ENCODE peak calls at places on chromosomes 4 and X, in five cellular contexts. One of them, this sample, is unnamed.

GRCh38 chr4:177583000-177583399 is 140.8 kb upstream of the AGA start:
- DNase-seq in sciatic nerve: no peak
- DNase-seq in activated T-cell treated with anti-CD3 and anti-CD28 coated beads for 24 hours: no peak
- DNase-seq in nephron progenitor cell: no peak
- DNase-seq in activated CD4-positive, alpha-beta T cell treated with anti-CD3 and anti-CD28 coated beads, Interleukin-2, amount 50 U/mL, for 1 hour: no peak
- DNase-seq in this sample: no peak

GRCh38 chrX:7068939-7069367 is 78.6 kb upstream of the STS start:
- DNase-seq in sciatic nerve: no peak
- DNase-seq in activated T-cell treated with anti-CD3 and anti-CD28 coated beads for 24 hours: no peak
- DNase-seq in nephron progenitor cell: no peak
- DNase-seq in activated CD4-positive, alpha-beta T cell treated with anti-CD3 and anti-CD28 coated beads, Interleukin-2, amount 50 U/mL, for 1 hour: peak
- DNase-seq in this sample: peak

GRCh38 chrX:122625821-122626220 is 558.3 kb upstream of the GRIA3 start:
- DNase-seq in sciatic nerve: no peak
- DNase-seq in activated T-cell treated with anti-CD3 and anti-CD28 coated beads for 24 hours: no peak
- DNase-seq in nephron progenitor cell: no peak
- DNase-seq in activated CD4-positive, alpha-beta T cell treated with anti-CD3 and anti-CD28 coated beads, Interleukin-2, amount 50 U/mL, for 1 hour: no peak
- DNase-seq in this sample: no peak

GRCh38 chr4:54527532-54527931 is 130.2 kb upstream of the KIT start:
- DNase-seq in sciatic nerve: no peak
- DNase-seq in activated T-cell treated with anti-CD3 and anti-CD28 coated beads for 24 hours: no peak
- DNase-seq in nephron progenitor cell: no peak
- DNase-seq in activated CD4-positive, alpha-beta T cell treated with anti-CD3 and anti-CD28 coated beads, Interleukin-2, amount 50 U/mL, for 1 hour: no peak
- DNase-seq in this sample: no peak

GRCh38 chr4:10582059-10582686 is 102.4 kb downstream of the CLNK start:
- DNase-seq in sciatic nerve: peak
- DNase-seq in activated T-cell treated with anti-CD3 and anti-CD28 coated beads for 24 hours: no peak
- DNase-seq in nephron progenitor cell: peak
- DNase-seq in activated CD4-positive, alpha-beta T cell treated with anti-CD3 and anti-CD28 coated beads, Interleukin-2, amount 50 U/mL, for 1 hour: no peak
- DNase-seq in this sample: peak

GRCh38 chrX:16869393-16870094 is 618 bp downstream of the RBBP7 start:
- DNase-seq in sciatic nerve: peak
- DNase-seq in activated T-cell treated with anti-CD3 and anti-CD28 coated beads for 24 hours: no peak
- DNase-seq in nephron progenitor cell: peak
- DNase-seq in activated CD4-positive, alpha-beta T cell treated with anti-CD3 and anti-CD28 coated beads, Interleukin-2, amount 50 U/mL, for 1 hour: peak
- DNase-seq in this sample: peak

GRCh38 chr4:14934704-14935390 is 67.4 kb upstream of the CPEB2 start:
- DNase-seq in sciatic nerve: no peak
- DNase-seq in activated T-cell treated with anti-CD3 and anti-CD28 coated beads for 24 hours: no peak
- DNase-seq in nephron progenitor cell: no peak
- DNase-seq in activated CD4-positive, alpha-beta T cell treated with anti-CD3 and anti-CD28 coated beads, Interleukin-2, amount 50 U/mL, for 1 hour: no peak
- DNase-seq in this sample: no peak

GRCh38 chr4:181909368-181909767 is 333.8 kb upstream of the TENM3 start:
- DNase-seq in sciatic nerve: no peak
- DNase-seq in activated T-cell treated with anti-CD3 and anti-CD28 coated beads for 24 hours: no peak
- DNase-seq in nephron progenitor cell: no peak
- DNase-seq in activated CD4-positive, alpha-beta T cell treated with anti-CD3 and anti-CD28 coated beads, Interleukin-2, amount 50 U/mL, for 1 hour: no peak
- DNase-seq in this sample: no peak

GRCh38 chrX:47854474-47854873 is 17.8 kb downstream of the ZNF81 start:
- DNase-seq in sciatic nerve: peak
- DNase-seq in activated T-cell treated with anti-CD3 and anti-CD28 coated beads for 24 hours: no peak
- DNase-seq in nephron progenitor cell: peak
- DNase-seq in activated CD4-positive, alpha-beta T cell treated with anti-CD3 and anti-CD28 coated beads, Interleukin-2, amount 50 U/mL, for 1 hour: peak
- DNase-seq in this sample: peak

GRCh38 chr4:6035786-6036185 is 17.6 kb upstream of the C4orf50 start:
- DNase-seq in sciatic nerve: no peak
- DNase-seq in activated T-cell treated with anti-CD3 and anti-CD28 coated beads for 24 hours: no peak
- DNase-seq in nephron progenitor cell: no peak
- DNase-seq in activated CD4-positive, alpha-beta T cell treated with anti-CD3 and anti-CD28 coated beads, Interleukin-2, amount 50 U/mL, for 1 hour: no peak
- DNase-seq in this sample: no peak

GRCh38 chr4:40848981-40849380 is 99.2 kb downstream of the NSUN7 start:
- DNase-seq in sciatic nerve: no peak
- DNase-seq in activated T-cell treated with anti-CD3 and anti-CD28 coated beads for 24 hours: no peak
- DNase-seq in nephron progenitor cell: no peak
- DNase-seq in activated CD4-positive, alpha-beta T cell treated with anti-CD3 and anti-CD28 coated beads, Interleukin-2, amount 50 U/mL, for 1 hour: no peak
- DNase-seq in this sample: no peak

GRCh38 chr4:41178372-41179085 is 35.8 kb downstream of the APBB2 start:
- DNase-seq in sciatic nerve: no peak
- DNase-seq in activated T-cell treated with anti-CD3 and anti-CD28 coated beads for 24 hours: no peak
- DNase-seq in nephron progenitor cell: no peak
- DNase-seq in activated CD4-positive, alpha-beta T cell treated with anti-CD3 and anti-CD28 coated beads, Interleukin-2, amount 50 U/mL, for 1 hour: no peak
- DNase-seq in this sample: no peak

GRCh38 chr4:41212221-41213203 is 1.8 kb downstream of the APBB2 start:
- DNase-seq in sciatic nerve: peak
- DNase-seq in activated T-cell treated with anti-CD3 and anti-CD28 coated beads for 24 hours: no peak
- DNase-seq in nephron progenitor cell: no peak
- DNase-seq in activated CD4-positive, alpha-beta T cell treated with anti-CD3 and anti-CD28 coated beads, Interleukin-2, amount 50 U/mL, for 1 hour: no peak
- DNase-seq in this sample: peak

GRCh38 chr4:143241892-143242291 is 57.2 kb downstream of the USP38 start:
- DNase-seq in sciatic nerve: no peak
- DNase-seq in activated T-cell treated with anti-CD3 and anti-CD28 coated beads for 24 hours: no peak
- DNase-seq in nephron progenitor cell: no peak
- DNase-seq in activated CD4-positive, alpha-beta T cell treated with anti-CD3 and anti-CD28 coated beads, Interleukin-2, amount 50 U/mL, for 1 hour: no peak
- DNase-seq in this sample: peak

GRCh38 chr4:72568959-72569718 is at the start of gene ADAMTS3:
- DNase-seq in sciatic nerve: peak
- DNase-seq in activated T-cell treated with anti-CD3 and anti-CD28 coated beads for 24 hours: no peak
- DNase-seq in nephron progenitor cell: peak
- DNase-seq in activated CD4-positive, alpha-beta T cell treated with anti-CD3 and anti-CD28 coated beads, Interleukin-2, amount 50 U/mL, for 1 hour: no peak
- DNase-seq in this sample: no peak

GRCh38 chr4:86132459-86132858 is 227.4 kb downstream of the MAPK10 start:
- DNase-seq in sciatic nerve: no peak
- DNase-seq in activated T-cell treated with anti-CD3 and anti-CD28 coated beads for 24 hours: no peak
- DNase-seq in nephron progenitor cell: no peak
- DNase-seq in activated CD4-positive, alpha-beta T cell treated with anti-CD3 and anti-CD28 coated beads, Interleukin-2, amount 50 U/mL, for 1 hour: no peak
- DNase-seq in this sample: no peak

GRCh38 chrX:96407501-96407900 is 277.1 kb upstream of the DIAPH2 start:
- DNase-seq in sciatic nerve: no peak
- DNase-seq in activated T-cell treated with anti-CD3 and anti-CD28 coated beads for 24 hours: no peak
- DNase-seq in nephron progenitor cell: no peak
- DNase-seq in activated CD4-positive, alpha-beta T cell treated with anti-CD3 and anti-CD28 coated beads, Interleukin-2, amount 50 U/mL, for 1 hour: no peak
- DNase-seq in this sample: no peak

GRCh38 chr4:81031389-81032173 is 1.1 kb downstream of the BMP3 start:
- DNase-seq in sciatic nerve: no peak
- DNase-seq in activated T-cell treated with anti-CD3 and anti-CD28 coated beads for 24 hours: no peak
- DNase-seq in nephron progenitor cell: peak
- DNase-seq in activated CD4-positive, alpha-beta T cell treated with anti-CD3 and anti-CD28 coated beads, Interleukin-2, amount 50 U/mL, for 1 hour: no peak
- DNase-seq in this sample: peak

GRCh38 chr4:29970626-29971025 is 749.5 kb upstream of the PCDH7 start:
- DNase-seq in sciatic nerve: no peak
- DNase-seq in activated T-cell treated with anti-CD3 and anti-CD28 coated beads for 24 hours: no peak
- DNase-seq in nephron progenitor cell: no peak
- DNase-seq in activated CD4-positive, alpha-beta T cell treated with anti-CD3 and anti-CD28 coated beads, Interleukin-2, amount 50 U/mL, for 1 hour: no peak
- DNase-seq in this sample: peak

GRCh38 chrX:138745215-138745614 is 33.7 kb upstream of the FGF13 start:
- DNase-seq in sciatic nerve: no peak
- DNase-seq in activated T-cell treated with anti-CD3 and anti-CD28 coated beads for 24 hours: no peak
- DNase-seq in nephron progenitor cell: peak
- DNase-seq in activated CD4-positive, alpha-beta T cell treated with anti-CD3 and anti-CD28 coated beads, Interleukin-2, amount 50 U/mL, for 1 hour: no peak
- DNase-seq in this sample: peak

GRCh38 chrX:153606503-153606902 is 7.6 kb upstream of the CCNQ start:
- DNase-seq in sciatic nerve: no peak
- DNase-seq in activated T-cell treated with anti-CD3 and anti-CD28 coated beads for 24 hours: no peak
- DNase-seq in nephron progenitor cell: no peak
- DNase-seq in activated CD4-positive, alpha-beta T cell treated with anti-CD3 and anti-CD28 coated beads, Interleukin-2, amount 50 U/mL, for 1 hour: no peak
- DNase-seq in this sample: no peak

GRCh38 chr4:40190880-40191815 is 5.7 kb upstream of the RHOH start:
- DNase-seq in sciatic nerve: no peak
- DNase-seq in activated T-cell treated with anti-CD3 and anti-CD28 coated beads for 24 hours: no peak
- DNase-seq in nephron progenitor cell: no peak
- DNase-seq in activated CD4-positive, alpha-beta T cell treated with anti-CD3 and anti-CD28 coated beads, Interleukin-2, amount 50 U/mL, for 1 hour: no peak
- DNase-seq in this sample: peak

GRCh38 chr4:158770671-158771070 is 1.8 kb downstream of the FNIP2 start:
- DNase-seq in sciatic nerve: no peak
- DNase-seq in activated T-cell treated with anti-CD3 and anti-CD28 coated beads for 24 hours: no peak
- DNase-seq in nephron progenitor cell: no peak
- DNase-seq in activated CD4-positive, alpha-beta T cell treated with anti-CD3 and anti-CD28 coated beads, Interleukin-2, amount 50 U/mL, for 1 hour: no peak
- DNase-seq in this sample: no peak

This sample was measured in NAMALWA.